ENCODE peak calls at places on chromosomes 2 and 18, in eight cellular contexts. X, F, U, M, Z, G, R and I are unnamed samples.
A peak's percentile ranks its signal among the peaks of the same experiment; 100 is the strongest.

GRCh38 chr2:186445506-186445905 is 40.6 kb upstream of the ZC3H15 start:
- DNase-seq in X (no peak), F (peak; percentile 2), U (no peak), M (no peak), Z (no peak), G (no peak), R (no peak), I (no peak)

GRCh38 chr2:150046211-150046610 is 441.3 kb downstream of the RND3 start:
- DNase-seq in X (peak; percentile 4), F (peak; percentile 33), U (no peak), M (no peak), Z (no peak), G (no peak), R (no peak), I (no peak)

GRCh38 chr18:36947820-36948348 is 119.0 kb downstream of the KIAA1328 start:
- DNase-seq in X (peak; percentile 39), F (no peak), U (no peak), M (peak; percentile 30), Z (no peak), G (no peak), R (no peak), I (no peak)

GRCh38 chr2:9347411-9347853 is 75.9 kb downstream of the ITGB1BP1 start:
- DNase-seq in X (no peak), F (peak; percentile 89), U (no peak), M (no peak), Z (peak; percentile 62), G (no peak), R (no peak), I (peak; percentile 90)

GRCh38 chr2:25979006-25979405 is 3.3 kb downstream of the KIF3C start:
- DNase-seq in X (no peak), F (no peak), U (no peak), M (no peak), Z (no peak), G (no peak), R (no peak), I (no peak)

GRCh38 chr2:190635781-190636180 is 13.1 kb upstream of the NAB1 start:
- DNase-seq in X (no peak), F (no peak), U (no peak), M (no peak), Z (no peak), G (no peak), R (no peak), I (no peak)

GRCh38 chr18:51751901-51752300 is 554.4 kb upstream of the MEX3C start:
- DNase-seq in X (no peak), F (peak; percentile 8), U (no peak), M (peak; percentile 43), Z (no peak), G (no peak), R (no peak), I (no peak)

GRCh38 chr18:7234061-7234460 is 3.2 kb downstream of the LRRC30 start:
- DNase-seq in X (no peak), F (no peak), U (no peak), M (no peak), Z (no peak), G (no peak), R (no peak), I (no peak)

GRCh38 chr2:186477782-186478181 is 8.3 kb upstream of the ZC3H15 start:
- DNase-seq in X (no peak), F (no peak), U (no peak), M (no peak), Z (no peak), G (no peak), R (no peak), I (no peak)

GRCh38 chr2:33116799-33117198 is 170.0 kb downstream of the LTBP1 start:
- DNase-seq in X (no peak), F (no peak), U (no peak), M (no peak), Z (no peak), G (no peak), R (no peak), I (no peak)

GRCh38 chr2:169131587-169132512 is 62.5 kb downstream of the DHRS9 start:
- DNase-seq in X (no peak), F (peak; percentile 78), U (no peak), M (peak; percentile 80), Z (no peak), G (peak; percentile 58), R (peak; percentile 28), I (no peak)

GRCh38 chr18:79507546-79508480 is 112.1 kb downstream of the NFATC1 start:
- DNase-seq in X (peak; percentile 24), F (peak; percentile 80), U (peak; percentile 59), M (no peak), Z (peak; percentile 65), G (no peak), R (no peak), I (no peak)

GRCh38 chr2:56680971-56681631 is 497.3 kb downstream of the CCDC85A start:
- DNase-seq in X (no peak), F (peak; percentile 42), U (no peak), M (peak; percentile 44), Z (no peak), G (no peak), R (no peak), I (no peak)

GRCh38 chr2:182078988-182079602 is 93.4 kb downstream of the PPP1R1C start:
- DNase-seq in X (no peak), F (no peak), U (no peak), M (no peak), Z (no peak), G (no peak), R (no peak), I (no peak)

GRCh38 chr18:4058179-4058578 is 396.9 kb downstream of the DLGAP1 start:
- DNase-seq in X (no peak), F (no peak), U (no peak), M (no peak), Z (no peak), G (no peak), R (no peak), I (no peak)
- H3K9me3 ChIP-seq in X (peaks cover 12% of the 10 kb centered on the region), F (no peaks in the 10 kb centered on the region), U (no peaks in the 10 kb centered on the region), M (peaks cover 12% of the 10 kb centered on the region), Z (no peaks in the 10 kb centered on the region), G (no peaks in the 10 kb centered on the region), R (peaks cover 12% of the 10 kb centered on the region), I (no peaks in the 10 kb centered on the region)

GRCh38 chr2:200587007-200587616 is 1.3 kb downstream of the AOX1 start:
- DNase-seq in X (no peak), F (no peak), U (no peak), M (no peak), Z (peak; percentile 35), G (no peak), R (no peak), I (no peak)

GRCh38 chr2:200585730-200586643 is at the start of gene AOX1:
- DNase-seq in X (no peak), F (peak; percentile 72), U (no peak), M (peak; percentile 30), Z (peak; percentile 90), G (no peak), R (no peak), I (no peak)

GRCh38 chr2:200584639-200585038 is 1.2 kb upstream of the AOX1 start:
- DNase-seq in X (no peak), F (no peak), U (no peak), M (no peak), Z (no peak), G (no peak), R (no peak), I (no peak)

GRCh38 chr2:200586644-200586975 is 796 bp downstream of the AOX1 start:
- DNase-seq in X (no peak), F (no peak), U (no peak), M (no peak), Z (no peak), G (no peak), R (no peak), I (no peak)

DNA sequence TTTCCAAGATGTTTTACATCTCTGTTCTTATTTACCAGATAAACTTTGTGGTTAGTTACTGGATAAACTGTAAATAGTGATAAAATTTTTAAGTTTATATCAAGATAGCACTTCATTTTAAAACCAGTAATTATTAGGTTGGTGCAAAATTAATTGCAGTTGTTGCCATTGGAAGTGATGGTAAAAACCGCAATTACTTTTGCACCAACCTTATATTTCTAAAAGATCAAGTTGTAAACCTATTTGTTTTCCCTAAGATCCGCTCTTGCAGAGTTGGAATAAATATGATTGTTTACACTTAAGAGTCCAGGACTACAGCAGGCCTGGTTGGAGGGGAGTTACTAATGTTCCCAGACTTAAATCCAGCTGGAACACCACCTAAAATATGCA is 479 bp upstream of the AOX1 start:
- DNase-seq in X (no peak), F (no peak), U (no peak), M (no peak), Z (no peak), G (no peak), R (no peak), I (no peak)
- H3K4me3 ChIP-seq in X (no peak overlapping the region), F (peak overlapping the region; percentile 40), U (peak overlapping the region; percentile 78), M (peak overlapping the region; percentile 49), Z (peak overlapping the region; percentile 23), G (no peak overlapping the region), R (no peak overlapping the region), I (peak overlapping the region; percentile 74)

GRCh38 chr2:95300391-95300938 is 3.3 kb downstream of the KCNIP3 start:
- DNase-seq in X (peak; percentile 73), F (no peak), U (no peak), M (peak; percentile 71), Z (no peak), G (no peak), R (no peak), I (no peak)

GRCh38 chr2:95297639-95298395 is 670 bp downstream of the KCNIP3 start:
- DNase-seq in X (no peak), F (no peak), U (no peak), M (no peak), Z (no peak), G (no peak), R (no peak), I (no peak)

GRCh38 chr2:95299961-95300360 is 2.8 kb downstream of the KCNIP3 start:
- DNase-seq in X (no peak), F (no peak), U (no peak), M (no peak), Z (no peak), G (no peak), R (no peak), I (no peak)

GRCh38 chr2:95297088-95297487 is at the start of gene KCNIP3:
- DNase-seq in X (no peak), F (peak; percentile 47), U (peak; percentile 80), M (no peak), Z (no peak), G (no peak), R (no peak), I (no peak)

GRCh38 chr2:95298471-95299111 is 1.4 kb downstream of the KCNIP3 start:
- DNase-seq in X (no peak), F (no peak), U (no peak), M (no peak), Z (no peak), G (no peak), R (no peak), I (no peak)
- H3K9me3 ChIP-seq in X (no peaks in the 10 kb centered on the region), F (no peaks in the 10 kb centered on the region), U (no peaks in the 10 kb centered on the region), M (no peaks in the 10 kb centered on the region), Z (no peaks in the 10 kb centered on the region), G (no peaks in the 10 kb centered on the region), R (no peaks in the 10 kb centered on the region), I (no peaks in the 10 kb centered on the region)

DNA sequence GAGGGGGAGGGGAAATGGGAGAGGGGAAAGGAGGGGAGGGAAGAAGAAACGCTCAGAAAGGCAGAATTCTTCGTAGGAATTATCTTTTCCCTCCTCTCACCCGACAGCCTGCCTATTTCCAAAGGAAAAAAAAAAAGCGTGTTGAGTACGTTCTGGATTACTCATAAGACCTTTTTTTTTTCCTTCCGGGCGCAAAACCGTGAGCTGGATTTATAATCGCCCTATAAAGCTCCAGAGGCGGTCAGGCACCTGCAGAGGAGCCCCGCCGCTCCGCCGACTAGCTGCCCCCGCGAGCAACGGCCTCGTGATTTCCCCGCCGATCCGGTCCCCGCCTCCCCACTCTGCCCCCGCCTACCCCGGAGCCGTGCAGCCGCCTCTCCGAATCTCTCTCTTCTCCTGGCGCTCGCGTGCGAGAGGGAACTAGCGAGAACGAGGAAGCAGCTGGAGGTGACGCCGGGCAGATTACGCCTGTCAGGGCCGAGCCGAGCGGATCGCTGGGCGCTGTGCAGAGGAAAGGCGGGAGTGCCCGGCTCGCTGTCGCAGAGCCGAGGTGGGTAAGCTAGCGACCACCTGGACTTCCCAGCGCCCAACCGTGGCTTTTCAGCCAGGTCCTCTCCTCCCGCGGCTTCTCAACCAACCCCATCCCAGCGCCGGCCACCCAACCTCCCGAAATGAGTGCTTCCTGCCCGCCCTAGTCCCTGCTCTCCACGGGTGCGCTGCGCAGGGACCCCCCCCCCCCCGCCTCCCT is at the start of gene GAD1:
- DNase-seq in X (peak; percentile 73), F (peak; percentile 50), U (no peak), M (peak; percentile 86), Z (peak; percentile 87), G (peak; percentile 87), R (peak; percentile 56), I (no peak)
- H3K4me3 ChIP-seq in X (peak within 1 kb of the TSS; percentile 65), F (peak within 1 kb of the TSS; percentile 45), U (peak within 1 kb of the TSS; percentile 76), M (peak within 1 kb of the TSS; percentile 32), Z (no peak within 1 kb of the TSS), G (peak within 1 kb of the TSS; percentile 39), R (peak within 1 kb of the TSS; percentile 43), I (peak within 1 kb of the TSS; percentile 69)